ENCODE peak calls at places on chromosomes 7 and 10, in seven cellular contexts. Z, N, W, H, Y, S and J are unnamed samples.

GRCh38 chr7:92872701-92873100 is 36.3 kb upstream of the CDK6 start:
- DNase-seq in Z (no peak), N (no peak), W (no peak), H (no peak), Y (no peak), S (no peak), J (no peak)

GRCh38 chr10:93363891-93364648 is 118.1 kb downstream of the MYOF start:
- DNase-seq in Z (no peak), N (peak), W (no peak), H (no peak), Y (peak), S (no peak), J (no peak)

GRCh38 chr7:36304099-36304425 is 85.6 kb upstream of the ANLN start:
- DNase-seq in Z (no peak), N (no peak), W (no peak), H (no peak), Y (peak), S (peak), J (peak)

GRCh38 chr10:42551582-42552187 is 86.7 kb downstream of the ZNF33B start:
- DNase-seq in Z (no peak), N (no peak), W (no peak), H (peak), Y (no peak), S (no peak), J (no peak)

GRCh38 chr10:63137306-63137705 is 4.2 kb downstream of the NRBF2 start:
- DNase-seq in Z (no peak), N (no peak), W (no peak), H (peak), Y (no peak), S (no peak), J (no peak)

GRCh38 chr7:75905785-75906604 is 9.0 kb upstream of the POR start:
- DNase-seq in Z (no peak), N (peak), W (peak), H (peak), Y (peak), S (no peak), J (peak)

GRCh38 chr7:137870684-137871083 is 23.9 kb upstream of the DGKI start:
- DNase-seq in Z (no peak), N (no peak), W (no peak), H (no peak), Y (no peak), S (no peak), J (no peak)

GRCh38 chr10:71073451-71074175 is 138.8 kb upstream of the UNC5B start:
- DNase-seq in Z (no peak), N (peak), W (no peak), H (no peak), Y (peak), S (peak), J (no peak)

GRCh38 chr10:78520737-78521430 is 487.2 kb downstream of the RPS24 start:
- DNase-seq in Z (no peak), N (no peak), W (no peak), H (peak), Y (no peak), S (no peak), J (no peak)

GRCh38 chr7:18402488-18403183 is 92.9 kb upstream of the HDAC9 start:
- DNase-seq in Z (no peak), N (no peak), W (no peak), H (no peak), Y (no peak), S (no peak), J (no peak)

GRCh38 chr7:47581442-47581820 is 480 bp downstream of the TNS3 start:
- DNase-seq in Z (no peak), N (no peak), W (peak), H (no peak), Y (peak), S (peak), J (peak)

GRCh38 chr7:156554488-156554887 is 86.1 kb upstream of the RNF32 start:
- DNase-seq in Z (no peak), N (no peak), W (no peak), H (no peak), Y (no peak), S (no peak), J (no peak)

GRCh38 chr7:79055722-79056415 is 397.6 kb downstream of the MAGI2 start:
- DNase-seq in Z (no peak), N (no peak), W (no peak), H (peak), Y (no peak), S (no peak), J (no peak)

GRCh38 chr7:92754756-92755581 is 81.4 kb downstream of the CDK6 start:
- DNase-seq in Z (peak), N (no peak), W (no peak), H (no peak), Y (no peak), S (peak), J (no peak)

GRCh38 chr7:22586806-22587180 is 86.8 kb upstream of the STEAP1B start:
- DNase-seq in Z (no peak), N (no peak), W (no peak), H (peak), Y (no peak), S (no peak), J (no peak)

GRCh38 chr10:119807960-119808697 is 64.5 kb downstream of the MCMBP start:
- DNase-seq in Z (no peak), N (no peak), W (no peak), H (no peak), Y (no peak), S (no peak), J (no peak)

GRCh38 chr10:79182763-79183467 is 114.1 kb downstream of the ZMIZ1 start:
- DNase-seq in Z (no peak), N (no peak), W (no peak), H (no peak), Y (no peak), S (no peak), J (peak)

GRCh38 chr10:127157506-127158205 is 38.7 kb downstream of the INSYN2A start:
- DNase-seq in Z (no peak), N (no peak), W (no peak), H (no peak), Y (no peak), S (no peak), J (no peak)

GRCh38 chr10:75547391-75548298 is 116.2 kb downstream of the LRMDA start:
- DNase-seq in Z (no peak), N (no peak), W (no peak), H (no peak), Y (no peak), S (no peak), J (no peak)

DNA sequence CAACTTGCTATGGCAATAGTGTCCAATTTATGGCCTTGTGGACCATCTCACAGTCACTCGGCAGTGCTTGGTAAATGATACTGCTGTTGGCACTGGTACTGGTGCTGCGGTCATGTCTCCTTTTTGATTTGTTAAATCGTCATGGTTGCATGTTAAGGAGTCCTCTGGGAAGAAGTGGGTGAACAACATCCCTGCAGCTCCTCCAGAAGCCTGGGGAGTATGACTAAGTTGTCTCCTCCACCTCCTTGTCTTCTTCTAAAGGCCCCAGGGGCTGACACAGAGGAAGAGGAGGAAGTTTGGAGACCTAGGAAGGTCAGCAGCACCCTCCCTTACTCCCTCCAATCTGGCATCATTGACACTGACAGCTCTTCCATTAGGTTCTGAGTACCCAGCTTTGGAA is 8.5 kb downstream of the ITPRIP start:
- DNase-seq in Z (no peak), N (peak), W (no peak), H (no peak), Y (peak), S (no peak), J (no peak)
- H3K4me3 ChIP-seq in Z (no peak), N (no peak), W (no peak), H (no peak), Y (no peak), S (no peak), J (no peak)

GRCh38 chr7:41005381-41005901 is 697.4 kb downstream of the INHBA start:
- DNase-seq in Z (no peak), N (no peak), W (no peak), H (no peak), Y (no peak), S (no peak), J (no peak)

GRCh38 chr7:41007351-41007751 is 695.5 kb downstream of the INHBA start:
- DNase-seq in Z (no peak), N (no peak), W (no peak), H (no peak), Y (no peak), S (no peak), J (no peak)

GRCh38 chr7:41000042-41000441 is 702.8 kb downstream of the INHBA start:
- DNase-seq in Z (no peak), N (no peak), W (no peak), H (no peak), Y (no peak), S (no peak), J (no peak)

GRCh38 chr7:41006591-41006990 is 696.3 kb downstream of the INHBA start:
- DNase-seq in Z (no peak), N (no peak), W (no peak), H (no peak), Y (no peak), S (no peak), J (no peak)

DNA sequence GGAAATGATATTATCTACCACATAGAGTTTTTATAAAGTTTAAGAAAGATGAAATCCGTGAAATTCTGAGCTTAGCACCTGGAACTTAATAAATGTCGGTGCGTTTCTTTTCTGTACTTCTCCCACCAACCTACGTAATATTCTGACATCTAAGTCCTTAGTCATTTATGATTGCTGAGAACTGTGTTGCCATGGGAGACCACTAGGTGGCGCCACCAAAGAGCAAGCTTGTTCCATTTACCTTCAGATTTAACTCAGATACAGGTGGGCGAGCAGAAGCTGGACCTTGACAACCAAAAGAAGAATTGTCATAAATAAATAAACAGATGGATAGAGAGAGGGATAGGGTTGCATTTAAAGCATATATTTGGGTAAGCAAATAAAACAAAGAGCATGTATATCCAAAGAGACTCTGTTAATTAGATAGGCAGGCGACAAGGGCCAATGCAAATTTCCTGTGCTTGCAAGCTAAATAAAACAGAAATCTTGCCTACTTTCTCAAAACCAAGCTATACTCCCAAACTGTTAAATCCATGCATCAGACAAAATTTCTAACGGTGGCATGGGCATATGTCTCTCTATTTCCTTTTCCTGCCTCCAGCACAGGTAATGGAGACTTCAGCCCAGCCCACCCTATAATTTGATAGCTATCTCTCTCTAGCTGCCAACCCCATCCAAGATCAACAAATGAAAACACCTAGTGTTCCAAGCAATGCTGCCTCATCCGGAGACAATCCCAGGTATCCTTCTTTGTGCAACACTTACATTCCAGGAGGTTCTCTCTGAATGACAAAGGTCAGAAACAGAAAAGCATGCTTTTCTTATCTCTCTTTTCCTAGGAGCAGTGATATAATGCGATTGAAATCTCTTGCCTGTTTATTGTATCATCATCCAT is 699.6 kb downstream of the INHBA start:
- DNase-seq in Z (peak), N (no peak), W (peak), H (peak), Y (no peak), S (peak), J (peak)
- TF ChIP-seq POLR2AphosphoS5 in Z (no peak), N (no peak), W (no peak), H (no peak), Y (no peak), S (no peak), J (no peak)

GRCh38 chr10:125149278-125150047 is 10.9 kb downstream of the CTBP2 start:
- DNase-seq in Z (peak), N (peak), W (peak), H (no peak), Y (peak), S (no peak), J (peak)
- TF ChIP-seq EP300 in Z (no peak), N (no peak), W (no peak), H (no peak), Y (no peak), S (no peak), J (no peak)

GRCh38 chr10:100516847-100517246 is 2.8 kb downstream of the SEC31B start:
- DNase-seq in Z (peak), N (no peak), W (no peak), H (peak), Y (no peak), S (peak), J (no peak)
- H3K4me3 ChIP-seq in Z (no peak), N (no peak), W (no peak), H (no peak), Y (no peak), S (no peak), J (no peak)

GRCh38 chr10:131252586-131253276 is 58.8 kb downstream of the TCERG1L start:
- DNase-seq in Z (no peak), N (peak), W (no peak), H (no peak), Y (peak), S (peak), J (no peak)

GRCh38 chr10:131249957-131250347 is 61.6 kb downstream of the TCERG1L start:
- DNase-seq in Z (no peak), N (no peak), W (no peak), H (no peak), Y (peak), S (no peak), J (no peak)

GRCh38 chr10:131249238-131249956 is 62.1 kb downstream of the TCERG1L start:
- DNase-seq in Z (no peak), N (no peak), W (no peak), H (no peak), Y (peak), S (no peak), J (no peak)

GRCh38 chr10:131250454-131251145 is 60.9 kb downstream of the TCERG1L start:
- DNase-seq in Z (no peak), N (peak), W (no peak), H (no peak), Y (peak), S (no peak), J (no peak)

GRCh38 chr10:131251146-131251541 is 60.4 kb downstream of the TCERG1L start:
- DNase-seq in Z (no peak), N (no peak), W (no peak), H (no peak), Y (no peak), S (no peak), J (no peak)
- TF ChIP-seq POLR2AphosphoS5 in Z (no peak), N (no peak), W (no peak), H (no peak), Y (no peak), S (no peak), J (no peak)

DNA sequence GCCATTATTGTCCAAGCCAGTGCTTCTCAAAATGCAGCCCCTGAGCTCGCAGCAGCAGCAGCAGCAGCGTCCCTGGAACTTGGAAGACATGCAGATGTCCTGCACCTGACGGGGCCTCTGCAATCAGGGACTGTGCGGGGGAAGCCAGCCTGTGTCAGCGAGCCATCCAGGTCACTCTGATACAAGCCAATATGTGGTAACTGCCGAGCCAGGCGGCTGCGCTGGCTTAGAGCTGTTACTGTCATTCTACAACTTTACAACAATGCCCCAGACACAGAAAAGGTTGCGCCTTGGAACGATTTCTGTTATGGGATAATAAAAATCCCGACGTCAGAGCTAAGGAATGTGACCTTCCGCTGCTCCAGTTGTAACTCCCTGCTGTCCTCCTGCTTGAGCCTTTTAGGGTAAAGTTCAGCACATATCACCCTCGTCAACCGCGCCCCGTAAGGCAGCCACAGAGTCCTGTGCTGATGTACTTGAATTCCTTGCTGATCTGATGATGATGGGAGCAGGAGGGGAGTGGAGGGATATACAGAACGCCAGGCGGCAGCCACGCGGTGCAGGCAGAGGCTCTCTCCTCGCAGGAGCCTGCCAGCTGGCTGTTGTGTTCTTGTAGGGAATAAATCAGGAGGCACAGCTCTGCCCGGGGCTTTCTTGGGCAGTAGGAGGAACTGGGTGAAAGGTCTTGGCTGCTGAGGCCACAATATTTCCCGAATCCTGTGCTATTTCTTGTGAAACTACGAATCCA is 20.0 kb upstream of the CRYGN start:
- DNase-seq in Z (no peak), N (peak), W (peak), H (peak), Y (peak), S (peak), J (peak)
- TF ChIP-seq EP300 in Z (no peak), N (peak), W (peak), H (no peak), Y (peak), S (peak), J (peak)

GRCh38 chr10:11684717-11685645 is 57.2 kb upstream of the ECHDC3 start:
- DNase-seq in Z (peak), N (peak), W (peak), H (no peak), Y (peak), S (no peak), J (peak)
- H3K4me3 ChIP-seq in Z (peak), N (peak), W (no peak), H (no peak), Y (peak), S (peak), J (peak)

GRCh38 chr7:142803901-142804300 is 33.1 kb downstream of the PRSS2 start:
- DNase-seq in Z (no peak), N (no peak), W (no peak), H (no peak), Y (peak), S (no peak), J (no peak)

GRCh38 chr7:142806957-142807356 is 36.2 kb downstream of the PRSS2 start:
- DNase-seq in Z (no peak), N (no peak), W (no peak), H (no peak), Y (no peak), S (no peak), J (no peak)

GRCh38 chr7:142806021-142806353 is 35.2 kb downstream of the PRSS2 start:
- DNase-seq in Z (no peak), N (no peak), W (no peak), H (no peak), Y (no peak), S (no peak), J (no peak)

GRCh38 chr7:142805350-142806020 is 34.7 kb downstream of the PRSS2 start:
- DNase-seq in Z (no peak), N (no peak), W (no peak), H (no peak), Y (no peak), S (no peak), J (no peak)

GRCh38 chr7:142804715-142805114 is 33.9 kb downstream of the PRSS2 start:
- DNase-seq in Z (peak), N (no peak), W (no peak), H (no peak), Y (peak), S (no peak), J (no peak)
- TF ChIP-seq POLR2AphosphoS5 in Z (peak), N (no peak), W (no peak), H (no peak), Y (no peak), S (no peak), J (no peak)

GRCh38 chr7:142553216-142553615 is 196.1 kb upstream of the PRSS1 start:
- DNase-seq in Z (no peak), N (no peak), W (no peak), H (no peak), Y (no peak), S (no peak), J (no peak)

GRCh38 chr7:142557971-142558582 is 191.2 kb upstream of the PRSS1 start:
- DNase-seq in Z (peak), N (no peak), W (peak), H (peak), Y (no peak), S (peak), J (no peak)

GRCh38 chr7:142560166-142560565 is 189.1 kb upstream of the PRSS1 start:
- DNase-seq in Z (no peak), N (no peak), W (no peak), H (no peak), Y (no peak), S (no peak), J (no peak)

GRCh38 chr7:142554555-142555532 is 194.4 kb upstream of the PRSS1 start:
- DNase-seq in Z (no peak), N (no peak), W (no peak), H (no peak), Y (no peak), S (no peak), J (no peak)

DNA sequence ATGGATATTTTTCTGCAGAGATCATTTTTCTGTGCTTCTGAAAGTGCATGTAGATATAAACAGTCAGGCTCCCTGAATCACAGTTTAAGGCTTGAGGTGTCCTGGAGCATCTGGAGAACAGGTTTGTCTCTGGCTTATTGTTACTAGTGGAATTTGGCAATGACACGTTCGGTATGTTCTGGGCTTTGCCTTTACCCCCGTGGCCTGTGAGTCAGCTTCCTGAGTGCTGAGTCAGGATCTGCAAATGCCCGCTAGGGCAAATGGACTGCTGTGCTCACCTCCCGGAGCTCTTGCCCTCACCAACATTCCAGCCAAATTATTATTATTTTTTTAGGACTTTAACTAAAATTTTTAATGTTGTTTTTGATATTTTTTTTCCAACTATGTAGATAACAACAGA is 192.5 kb upstream of the PRSS1 start:
- DNase-seq in Z (peak), N (no peak), W (peak), H (peak), Y (peak), S (peak), J (peak)
- TF ChIP-seq EP300 in Z (no peak), N (no peak), W (no peak), H (no peak), Y (no peak), S (peak), J (no peak)